ENCODE peak calls at places on chromosomes 12 and 14, in ten cellular contexts. One of them, this sample, is unnamed.

GRCh38 chr14:75835156-75836141 is 146.3 kb downstream of the TGFB3 start:
- DNase-seq in fibroblast of the aortic adventitia: no peak
- DNase-seq in astrocyte of the cerebellum: no peak
- DNase-seq in fibroblast of villous mesenchyme: no peak
- DNase-seq in epithelial cell of proximal tubule: no peak
- DNase-seq in fibroblast of mammary gland: no peak
- DNase-seq in endothelial cell of umbilical vein: no peak
- DNase-seq in CD8-positive, alpha-beta T cell: no peak
- DNase-seq in A673: no peak
- DNase-seq in Peyer's patch: no peak
- DNase-seq in this sample: no peak

GRCh38 chr14:104509673-104510072 is 69.9 kb upstream of the C14orf180 start:
- DNase-seq in fibroblast of the aortic adventitia: no peak
- DNase-seq in astrocyte of the cerebellum: no peak
- DNase-seq in fibroblast of villous mesenchyme: no peak
- DNase-seq in epithelial cell of proximal tubule: no peak
- DNase-seq in fibroblast of mammary gland: no peak
- DNase-seq in endothelial cell of umbilical vein: no peak
- DNase-seq in CD8-positive, alpha-beta T cell: no peak
- DNase-seq in A673: no peak
- DNase-seq in Peyer's patch: no peak
- DNase-seq in this sample: no peak

GRCh38 chr12:133251732-133252131 is 16.1 kb upstream of the ANHX start:
- DNase-seq in fibroblast of the aortic adventitia: no peak
- DNase-seq in astrocyte of the cerebellum: no peak
- DNase-seq in fibroblast of villous mesenchyme: no peak
- DNase-seq in epithelial cell of proximal tubule: no peak
- DNase-seq in fibroblast of mammary gland: no peak
- DNase-seq in endothelial cell of umbilical vein: no peak
- DNase-seq in CD8-positive, alpha-beta T cell: no peak
- DNase-seq in A673: no peak
- DNase-seq in Peyer's patch: no peak
- DNase-seq in this sample: no peak

GRCh38 chr12:121568503-121568902 is 12.3 kb downstream of the KDM2B start:
- DNase-seq in fibroblast of the aortic adventitia: no peak
- DNase-seq in astrocyte of the cerebellum: no peak
- DNase-seq in fibroblast of villous mesenchyme: no peak
- DNase-seq in epithelial cell of proximal tubule: no peak
- DNase-seq in fibroblast of mammary gland: no peak
- DNase-seq in endothelial cell of umbilical vein: no peak
- DNase-seq in CD8-positive, alpha-beta T cell: no peak
- DNase-seq in A673: no peak
- DNase-seq in Peyer's patch: no peak
- DNase-seq in this sample: no peak

GRCh38 chr14:100417466-100417865 is 94.3 kb downstream of the SLC25A47 start:
- DNase-seq in fibroblast of the aortic adventitia: peak
- DNase-seq in astrocyte of the cerebellum: peak
- DNase-seq in fibroblast of villous mesenchyme: peak
- DNase-seq in epithelial cell of proximal tubule: peak
- DNase-seq in fibroblast of mammary gland: peak
- DNase-seq in endothelial cell of umbilical vein: peak
- DNase-seq in CD8-positive, alpha-beta T cell: no peak
- DNase-seq in A673: peak
- DNase-seq in Peyer's patch: peak
- DNase-seq in this sample: peak

GRCh38 chr12:122528582-122528981 is 1.5 kb downstream of the KNTC1 start:
- DNase-seq in fibroblast of the aortic adventitia: no peak
- DNase-seq in astrocyte of the cerebellum: no peak
- DNase-seq in fibroblast of villous mesenchyme: no peak
- DNase-seq in epithelial cell of proximal tubule: no peak
- DNase-seq in fibroblast of mammary gland: no peak
- DNase-seq in endothelial cell of umbilical vein: no peak
- DNase-seq in CD8-positive, alpha-beta T cell: no peak
- DNase-seq in A673: no peak
- DNase-seq in Peyer's patch: no peak
- DNase-seq in this sample: no peak

GRCh38 chr12:15274561-15274967 is 47.7 kb upstream of the PTPRO start:
- DNase-seq in fibroblast of the aortic adventitia: no peak
- DNase-seq in astrocyte of the cerebellum: no peak
- DNase-seq in fibroblast of villous mesenchyme: peak
- DNase-seq in epithelial cell of proximal tubule: no peak
- DNase-seq in fibroblast of mammary gland: peak
- DNase-seq in endothelial cell of umbilical vein: no peak
- DNase-seq in CD8-positive, alpha-beta T cell: no peak
- DNase-seq in A673: no peak
- DNase-seq in Peyer's patch: no peak
- DNase-seq in this sample: peak

GRCh38 chr14:51507556-51508511 is 143.9 kb upstream of the FRMD6 start:
- DNase-seq in fibroblast of the aortic adventitia: peak
- DNase-seq in astrocyte of the cerebellum: peak
- DNase-seq in fibroblast of villous mesenchyme: peak
- DNase-seq in epithelial cell of proximal tubule: no peak
- DNase-seq in fibroblast of mammary gland: peak
- DNase-seq in endothelial cell of umbilical vein: peak
- DNase-seq in CD8-positive, alpha-beta T cell: no peak
- DNase-seq in A673: peak
- DNase-seq in Peyer's patch: peak
- DNase-seq in this sample: peak

GRCh38 chr12:107415834-107416233 is 269.8 kb upstream of the PWP1 start:
- DNase-seq in fibroblast of the aortic adventitia: no peak
- DNase-seq in astrocyte of the cerebellum: peak
- DNase-seq in fibroblast of villous mesenchyme: no peak
- DNase-seq in epithelial cell of proximal tubule: peak
- DNase-seq in fibroblast of mammary gland: peak
- DNase-seq in endothelial cell of umbilical vein: no peak
- DNase-seq in CD8-positive, alpha-beta T cell: no peak
- DNase-seq in A673: no peak
- DNase-seq in Peyer's patch: no peak
- DNase-seq in this sample: no peak

GRCh38 chr12:897386-897785 is 52.1 kb downstream of the RAD52 start:
- DNase-seq in fibroblast of the aortic adventitia: no peak
- DNase-seq in astrocyte of the cerebellum: no peak
- DNase-seq in fibroblast of villous mesenchyme: no peak
- DNase-seq in epithelial cell of proximal tubule: no peak
- DNase-seq in fibroblast of mammary gland: no peak
- DNase-seq in endothelial cell of umbilical vein: no peak
- DNase-seq in CD8-positive, alpha-beta T cell: no peak
- DNase-seq in A673: peak
- DNase-seq in Peyer's patch: no peak
- DNase-seq in this sample: no peak

GRCh38 chr12:124392991-124393790 is 98.3 kb downstream of the RFLNA start:
- DNase-seq in fibroblast of the aortic adventitia: peak
- DNase-seq in astrocyte of the cerebellum: no peak
- DNase-seq in fibroblast of villous mesenchyme: peak
- DNase-seq in epithelial cell of proximal tubule: no peak
- DNase-seq in fibroblast of mammary gland: peak
- DNase-seq in endothelial cell of umbilical vein: peak
- DNase-seq in CD8-positive, alpha-beta T cell: no peak
- DNase-seq in A673: peak
- DNase-seq in Peyer's patch: peak
- DNase-seq in this sample: peak

GRCh38 chr12:115640929-115641328 is 636.6 kb downstream of the MED13L start:
- DNase-seq in fibroblast of the aortic adventitia: no peak
- DNase-seq in astrocyte of the cerebellum: no peak
- DNase-seq in fibroblast of villous mesenchyme: no peak
- DNase-seq in epithelial cell of proximal tubule: no peak
- DNase-seq in fibroblast of mammary gland: peak
- DNase-seq in endothelial cell of umbilical vein: no peak
- DNase-seq in CD8-positive, alpha-beta T cell: no peak
- DNase-seq in A673: no peak
- DNase-seq in Peyer's patch: no peak
- DNase-seq in this sample: peak

GRCh38 chr14:52051251-52051650 is 17.6 kb downstream of the NID2 start:
- DNase-seq in fibroblast of the aortic adventitia: peak
- DNase-seq in astrocyte of the cerebellum: no peak
- DNase-seq in fibroblast of villous mesenchyme: no peak
- DNase-seq in epithelial cell of proximal tubule: no peak
- DNase-seq in fibroblast of mammary gland: peak
- DNase-seq in endothelial cell of umbilical vein: no peak
- DNase-seq in CD8-positive, alpha-beta T cell: no peak
- DNase-seq in A673: no peak
- DNase-seq in Peyer's patch: no peak
- DNase-seq in this sample: peak

GRCh38 chr14:95527392-95528002 is 7.4 kb upstream of the GLRX5 start:
- DNase-seq in fibroblast of the aortic adventitia: peak
- DNase-seq in astrocyte of the cerebellum: no peak
- DNase-seq in fibroblast of villous mesenchyme: peak
- DNase-seq in epithelial cell of proximal tubule: no peak
- DNase-seq in fibroblast of mammary gland: peak
- DNase-seq in endothelial cell of umbilical vein: no peak
- DNase-seq in CD8-positive, alpha-beta T cell: peak
- DNase-seq in A673: peak
- DNase-seq in Peyer's patch: peak
- DNase-seq in this sample: peak

GRCh38 chr12:30753761-30754382 is 879 bp downstream of the CAPRIN2 start:
- DNase-seq in fibroblast of the aortic adventitia: peak
- DNase-seq in astrocyte of the cerebellum: peak
- DNase-seq in fibroblast of villous mesenchyme: peak
- DNase-seq in epithelial cell of proximal tubule: no peak
- DNase-seq in fibroblast of mammary gland: peak
- DNase-seq in endothelial cell of umbilical vein: peak
- DNase-seq in CD8-positive, alpha-beta T cell: no peak
- DNase-seq in A673: peak
- DNase-seq in Peyer's patch: no peak
- DNase-seq in this sample: peak

GRCh38 chr12:93581370-93581769 is 8.9 kb downstream of the SOCS2 start:
- DNase-seq in fibroblast of the aortic adventitia: no peak
- DNase-seq in astrocyte of the cerebellum: no peak
- DNase-seq in fibroblast of villous mesenchyme: peak
- DNase-seq in epithelial cell of proximal tubule: no peak
- DNase-seq in fibroblast of mammary gland: no peak
- DNase-seq in endothelial cell of umbilical vein: no peak
- DNase-seq in CD8-positive, alpha-beta T cell: no peak
- DNase-seq in A673: no peak
- DNase-seq in Peyer's patch: no peak
- DNase-seq in this sample: no peak
- H3K4me3 ChIP-seq in fibroblast of the aortic adventitia: no peak
- H3K4me3 ChIP-seq in astrocyte of the cerebellum: no peak
- H3K4me3 ChIP-seq in fibroblast of villous mesenchyme: no peak
- H3K4me3 ChIP-seq in epithelial cell of proximal tubule: no peak
- H3K4me3 ChIP-seq in fibroblast of mammary gland: no peak
- H3K4me3 ChIP-seq in endothelial cell of umbilical vein: no peak
- H3K4me3 ChIP-seq in CD8-positive, alpha-beta T cell: no peak
- H3K4me3 ChIP-seq in A673: no peak
- H3K4me3 ChIP-seq in Peyer's patch: no peak
- H3K4me3 ChIP-seq in this sample: no peak

GRCh38 chr14:61132894-61133293 is 148.2 kb downstream of the TMEM30B start:
- DNase-seq in fibroblast of the aortic adventitia: no peak
- DNase-seq in astrocyte of the cerebellum: no peak
- DNase-seq in fibroblast of villous mesenchyme: no peak
- DNase-seq in epithelial cell of proximal tubule: no peak
- DNase-seq in fibroblast of mammary gland: no peak
- DNase-seq in endothelial cell of umbilical vein: no peak
- DNase-seq in CD8-positive, alpha-beta T cell: no peak
- DNase-seq in A673: no peak
- DNase-seq in Peyer's patch: no peak
- DNase-seq in this sample: no peak
- TF ChIP-seq CTCF in fibroblast of the aortic adventitia: no peak
- TF ChIP-seq CTCF in astrocyte of the cerebellum: no peak
- TF ChIP-seq CTCF in fibroblast of villous mesenchyme: no peak
- TF ChIP-seq CTCF in epithelial cell of proximal tubule: no peak
- TF ChIP-seq CTCF in fibroblast of mammary gland: no peak
- TF ChIP-seq CTCF in endothelial cell of umbilical vein: no peak
- TF ChIP-seq CTCF in CD8-positive, alpha-beta T cell: no peak
- TF ChIP-seq CTCF in A673: no peak
- TF ChIP-seq CTCF in Peyer's patch: no peak
- TF ChIP-seq CTCF in this sample: no peak

GRCh38 chr12:6699259-6699988 is 1.2 kb downstream of the PIANP start:
- DNase-seq in fibroblast of the aortic adventitia: no peak
- DNase-seq in astrocyte of the cerebellum: no peak
- DNase-seq in fibroblast of villous mesenchyme: no peak
- DNase-seq in epithelial cell of proximal tubule: no peak
- DNase-seq in fibroblast of mammary gland: no peak
- DNase-seq in endothelial cell of umbilical vein: no peak
- DNase-seq in CD8-positive, alpha-beta T cell: no peak
- DNase-seq in A673: no peak
- DNase-seq in Peyer's patch: no peak
- DNase-seq in this sample: no peak
- H3K4me3 ChIP-seq in fibroblast of the aortic adventitia: peak
- H3K4me3 ChIP-seq in astrocyte of the cerebellum: peak
- H3K4me3 ChIP-seq in fibroblast of villous mesenchyme: peak
- H3K4me3 ChIP-seq in epithelial cell of proximal tubule: peak
- H3K4me3 ChIP-seq in fibroblast of mammary gland: peak
- H3K4me3 ChIP-seq in endothelial cell of umbilical vein: no peak
- H3K4me3 ChIP-seq in CD8-positive, alpha-beta T cell: no peak
- H3K4me3 ChIP-seq in A673: peak
- H3K4me3 ChIP-seq in Peyer's patch: peak
- H3K4me3 ChIP-seq in this sample: peak

DNA sequence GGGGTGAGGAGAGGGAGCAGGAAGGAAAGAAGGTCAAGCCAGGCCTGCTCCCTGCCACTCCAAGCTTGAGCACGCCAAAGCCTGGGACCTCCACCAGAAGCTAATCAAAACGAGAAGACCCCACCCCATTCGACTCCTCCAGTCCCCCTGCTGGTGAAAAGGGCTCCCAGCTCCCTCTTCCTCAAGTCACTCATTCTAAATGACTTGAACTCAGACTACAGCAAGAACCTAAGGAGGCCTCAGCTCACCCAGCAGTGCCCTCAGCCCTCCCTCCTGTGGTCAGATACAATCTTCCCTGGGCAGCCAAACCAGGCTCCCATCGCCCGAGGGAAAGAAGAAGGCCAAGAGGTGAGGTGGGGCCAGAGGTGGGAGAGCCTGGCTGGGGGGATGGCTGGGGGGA is 17.4 kb downstream of the HDAC7 start:
- DNase-seq in fibroblast of the aortic adventitia: no peak
- DNase-seq in astrocyte of the cerebellum: no peak
- DNase-seq in fibroblast of villous mesenchyme: no peak
- DNase-seq in epithelial cell of proximal tubule: no peak
- DNase-seq in fibroblast of mammary gland: no peak
- DNase-seq in endothelial cell of umbilical vein: no peak
- DNase-seq in CD8-positive, alpha-beta T cell: no peak
- DNase-seq in A673: no peak
- DNase-seq in Peyer's patch: no peak
- DNase-seq in this sample: peak
- TF ChIP-seq CTCF in fibroblast of the aortic adventitia: peak
- TF ChIP-seq CTCF in astrocyte of the cerebellum: peak
- TF ChIP-seq CTCF in fibroblast of villous mesenchyme: peak
- TF ChIP-seq CTCF in epithelial cell of proximal tubule: peak
- TF ChIP-seq CTCF in fibroblast of mammary gland: peak
- TF ChIP-seq CTCF in endothelial cell of umbilical vein: peak
- TF ChIP-seq CTCF in CD8-positive, alpha-beta T cell: peak
- TF ChIP-seq CTCF in A673: peak
- TF ChIP-seq CTCF in Peyer's patch: no peak
- TF ChIP-seq CTCF in this sample: peak

This sample was measured in cardiac fibroblast.